ENCODE peak calls at places on chromosomes 7 and 10, in seven cellular contexts. N is mammary epithelial cell; G is psoas muscle; F is CD8-positive, alpha-beta memory T cell; S is WERI-Rb-1; E is fibroblast of lung; U is GM23338. I is an unnamed sample.

GRCh38 chr7:6385909-6386560 is 61.7 kb downstream of the DAGLB start:
- DNase-seq in G (no peak), F (no peak), U (no peak), E (no peak), S (no peak), N (no peak), I (no peak)

GRCh38 chr10:22630229-22631174 is 83.9 kb downstream of the PIP4K2A start:
- DNase-seq in S (no peak), G (no peak), N (peak; percentile 38), U (no peak), F (peak; percentile 71), E (peak; percentile 77), I (no peak)

GRCh38 chr10:23198610-23198939 is 6.5 kb downstream of the PTF1A start:
- DNase-seq in F (no peak), N (no peak), G (no peak), S (no peak), U (peak; percentile 68), E (no peak), I (no peak)

GRCh38 chr7:42730621-42731020 is 181.2 kb downstream of the C7orf25 start:
- DNase-seq in G (no peak), S (no peak), E (no peak), U (no peak), F (no peak), N (no peak), I (no peak)

GRCh38 chr7:35185908-35186731 is 67.8 kb downstream of the TBX20 start:
- DNase-seq in G (peak; percentile 13), S (peak; percentile 78), N (peak; percentile 10), E (peak; percentile 15), U (peak; percentile 64), F (no peak), I (peak; percentile 72)

GRCh38 chr7:105665684-105666083 is 84.4 kb upstream of the EFCAB10 start:
- DNase-seq in S (no peak), F (no peak), N (no peak), G (no peak), E (no peak), U (no peak), I (no peak)

GRCh38 chr10:1522237-1522636 is 215.1 kb downstream of the ADARB2 start:
- DNase-seq in G (no peak), F (no peak), S (no peak), N (no peak), E (no peak), U (no peak), I (no peak)

GRCh38 chr10:119446441-119447277 is 95.9 kb downstream of the RGS10 start:
- DNase-seq in U (no peak), N (no peak), G (no peak), S (no peak), F (no peak), E (no peak), I (no peak)

DNA sequence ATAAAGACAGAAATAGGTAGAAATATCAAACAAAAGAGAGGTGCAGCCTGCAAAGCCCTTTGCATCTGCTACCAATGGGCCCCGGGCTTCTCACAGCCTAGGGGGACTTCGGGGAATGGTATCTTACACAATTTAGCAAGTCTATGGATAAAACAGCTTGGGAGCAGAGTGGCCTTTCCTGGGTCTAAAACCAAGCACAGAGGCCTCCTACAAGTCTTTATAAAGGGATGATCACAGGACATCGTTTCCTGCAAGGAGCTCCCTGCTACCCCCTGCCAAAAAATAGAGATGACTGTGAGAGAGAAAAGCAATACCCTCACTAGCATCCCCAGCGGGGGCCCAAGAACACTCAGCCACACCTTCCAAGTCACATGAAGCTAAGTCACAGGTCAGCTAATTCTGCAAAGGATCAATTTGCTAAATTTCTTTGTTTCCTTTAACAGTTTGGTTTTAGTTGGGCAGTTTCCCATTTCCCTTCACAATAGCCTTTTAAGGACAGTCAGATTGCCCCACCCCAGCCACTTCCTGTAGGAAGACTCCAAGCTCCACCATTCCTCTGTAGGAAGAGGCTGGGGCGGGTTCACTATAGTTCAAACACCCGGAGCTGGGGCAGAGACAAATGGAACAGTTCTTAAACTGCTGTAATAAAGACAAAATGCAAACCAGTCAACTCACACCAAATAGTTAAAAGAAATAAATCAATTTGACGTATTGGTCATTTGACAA is 105.5 kb downstream of the SLIT1 start:
- DNase-seq in F (no peak), N (no peak), S (no peak), E (no peak), U (peak; percentile 53), G (no peak), I (no peak)
- H3K27me3 ChIP-seq in F (no peaks in the 10 kb centered on the region), N (peaks cover 2% of the 10 kb centered on the region), S (no peaks in the 10 kb centered on the region), E (peaks cover 2% of the 10 kb centered on the region), U (no peaks in the 10 kb centered on the region), G (no peaks in the 10 kb centered on the region), I (no peaks in the 10 kb centered on the region)

DNA sequence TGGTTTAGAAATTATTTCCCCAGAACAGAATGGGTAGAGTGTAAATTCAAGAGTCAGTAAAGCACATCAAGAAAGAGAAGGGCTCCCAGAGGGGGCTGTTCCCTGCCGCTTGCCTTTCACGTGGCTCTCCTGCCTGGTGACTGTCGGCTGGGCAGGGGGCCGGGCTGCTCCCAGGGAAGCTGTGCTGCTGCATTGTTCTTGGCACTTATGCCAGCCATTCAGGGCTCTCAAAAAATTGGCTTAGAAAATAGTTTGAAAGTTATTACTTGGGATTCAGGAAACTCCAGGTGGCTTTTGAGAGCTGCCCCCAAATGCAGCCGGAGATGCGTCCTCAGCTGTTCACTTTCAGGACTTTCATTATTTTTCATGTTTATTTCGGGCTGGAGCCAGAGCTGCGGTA is 93.9 kb downstream of the SORCS3 start:
- DNase-seq in N (no peak), E (no peak), G (no peak), S (no peak), U (peak; percentile 59), F (no peak), I (no peak)
- H3K4me3 ChIP-seq in N (no peak overlapping the region), E (no peak overlapping the region), G (no peak overlapping the region), S (no peak overlapping the region), U (peak overlapping the region; percentile 22), F (no peak overlapping the region), I (no peak overlapping the region)

GRCh38 chr7:139004321-139005075 is 23.3 kb upstream of the KIAA1549 start:
- DNase-seq in F (no peak), G (no peak), N (no peak), S (no peak), U (no peak), E (peak; percentile 20), I (no peak)
- H3K27me3 ChIP-seq in F (no peaks in the 10 kb centered on the region), G (no peaks in the 10 kb centered on the region), N (no peaks in the 10 kb centered on the region), S (no peaks in the 10 kb centered on the region), U (no peaks in the 10 kb centered on the region), E (no peaks in the 10 kb centered on the region), I (no peaks in the 10 kb centered on the region)

GRCh38 chr10:43228783-43229207 is 38.1 kb downstream of the RASGEF1A start:
- DNase-seq in E (no peak), G (peak; percentile 6), U (no peak), F (peak; percentile 59), S (no peak), N (no peak), I (no peak)
- H3K4me3 ChIP-seq in E (no peak overlapping the region), G (peak overlapping the region; percentile 53), U (peak overlapping the region; percentile 75), F (peak overlapping the region; percentile 55), S (peak overlapping the region; percentile 55), N (no peak overlapping the region), I (no peak overlapping the region)

DNA sequence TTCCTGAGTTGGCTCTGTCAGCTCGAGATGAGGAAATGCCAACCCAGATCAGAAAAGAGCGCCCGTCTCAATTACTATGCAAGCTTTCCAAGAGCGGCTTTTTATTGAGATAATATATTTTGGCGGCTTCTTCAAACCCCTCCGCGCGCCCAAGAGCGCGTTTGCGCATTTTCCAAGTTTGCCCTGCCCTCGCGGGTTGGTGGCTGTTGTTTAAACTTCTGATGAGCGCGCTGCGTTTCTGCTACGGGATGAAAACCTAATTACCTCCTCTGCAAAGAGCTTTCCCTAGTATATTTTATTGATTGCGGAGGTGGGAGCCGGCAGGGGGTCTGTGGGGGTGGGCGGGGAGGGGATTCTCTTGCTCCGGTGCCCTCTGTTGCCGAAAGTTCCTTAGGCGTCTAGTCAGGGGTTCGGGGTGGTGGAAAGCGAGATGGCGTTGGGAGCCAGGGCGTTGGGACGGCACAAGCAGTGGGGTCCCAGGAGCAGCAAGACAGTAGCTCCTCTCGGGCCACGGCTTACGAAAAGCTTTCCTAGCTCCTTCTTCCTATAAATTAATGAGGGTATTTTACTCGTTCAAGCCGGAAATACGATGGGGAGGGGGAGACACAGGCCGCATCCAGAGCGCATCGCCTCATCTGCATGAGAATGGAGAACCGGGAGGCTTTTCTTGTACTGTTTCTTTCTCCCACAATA is 8.3 kb downstream of the NXPH1 start:
- DNase-seq in S (no peak), E (no peak), U (peak; percentile 79), N (no peak), G (no peak), F (no peak), I (no peak)
- H3K27me3 ChIP-seq in S (no peaks in the 10 kb centered on the region), E (no peaks in the 10 kb centered on the region), U (peaks cover 83% of the 10 kb centered on the region), N (peaks cover 36% of the 10 kb centered on the region), G (peaks cover 34% of the 10 kb centered on the region), F (peaks cover 44% of the 10 kb centered on the region), I (peaks cover 23% of the 10 kb centered on the region)

DNA sequence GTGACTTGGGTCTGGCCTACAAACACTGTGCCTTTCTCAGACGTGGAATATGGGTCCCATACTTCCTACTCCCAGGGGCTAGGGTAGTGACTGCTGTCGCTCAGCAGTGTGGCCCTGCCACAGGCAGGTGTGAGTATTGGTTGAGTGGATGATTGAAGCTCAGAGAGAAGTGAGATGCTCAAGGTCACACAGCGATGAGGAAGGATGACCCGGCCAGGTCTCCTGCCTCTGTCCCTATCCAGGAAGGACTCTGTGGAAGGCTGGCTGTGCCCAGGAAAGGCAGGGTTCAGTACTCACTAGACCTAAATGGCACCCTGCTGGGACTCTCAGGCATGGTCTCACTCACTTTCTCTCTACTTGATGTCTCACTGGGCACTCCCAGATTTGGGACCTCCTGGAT is 2.8 kb downstream of the PRF1 start:
- DNase-seq in F (no peak), E (no peak), G (no peak), S (no peak), U (no peak), N (no peak), I (peak; percentile 13)
- H3K4me3 ChIP-seq in F (peak overlapping the region; percentile 66), E (no peak overlapping the region), G (no peak overlapping the region), S (no peak overlapping the region), U (no peak overlapping the region), N (no peak overlapping the region), I (no peak overlapping the region)

GRCh38 chr7:20330797-20331230 is at the start of gene ITGB8:
- DNase-seq in U (no peak), G (peak; percentile 21), N (no peak), E (no peak), F (no peak), S (peak; percentile 28), I (no peak)

GRCh38 chr7:20330176-20330796 is 414 bp upstream of the ITGB8 start:
- DNase-seq in U (peak; percentile 81), N (peak; percentile 97), G (peak; percentile 77), F (no peak), E (peak; percentile 90), S (peak; percentile 66), I (peak; percentile 84)

GRCh38 chr7:20328027-20328426 is 2.7 kb upstream of the ITGB8 start:
- DNase-seq in G (no peak), F (no peak), E (no peak), U (no peak), S (no peak), N (no peak), I (no peak)

GRCh38 chr7:20328692-20329091 is 2.0 kb upstream of the ITGB8 start:
- DNase-seq in E (no peak), S (no peak), N (no peak), F (no peak), U (no peak), G (no peak), I (no peak)

GRCh38 chr7:20329389-20330175 is 1.1 kb upstream of the ITGB8 start:
- DNase-seq in F (no peak), U (peak; percentile 90), E (peak; percentile 75), N (peak; percentile 94), G (peak; percentile 21), S (peak; percentile 79), I (peak; percentile 66)
- H3K27me3 ChIP-seq in F (no peaks in the 10 kb centered on the region), U (peaks cover 35% of the 10 kb centered on the region), E (no peaks in the 10 kb centered on the region), N (no peaks in the 10 kb centered on the region), G (no peaks in the 10 kb centered on the region), S (no peaks in the 10 kb centered on the region), I (no peaks in the 10 kb centered on the region)

I was measured in right atrium auricular region.